ENCODE peak calls at places on chromosomes 4 and X, in ten cellular contexts. K is H7; V is NCI-H1105 treated with DMSO at 0.1 percent for 48 hours; P is hypothalamus; F is HS-5; X is NAMALWA; W is AG08395; B is iris pigment epithelial cell; N is stimulated activated CD8-positive, alpha-beta memory T cell treated with anti-CD3 and anti-CD28 coated beads, Interleukin-7, amount 100 ng/mL, for 1 hour; E is stimulated activated CD4-positive, alpha-beta T cell treated with anti-CD3 and anti-CD28 coated beads, Interleukin-12 subunit alpha, Interleukin-12 subunit beta, amount 100 ng/mL, for 4 hours. J is an unnamed sample.

GRCh38 chr4:57137261-57137660 is 27.1 kb upstream of the IGFBP7 start:
- DNase-seq in K (no peak), V (no peak), P (no peak), F (no peak), X (no peak), W (no peak), B (peak), N (no peak), E (no peak), J (no peak)

GRCh38 chrX:110032534-110033161 is 29.7 kb downstream of the TMEM164 start:
- DNase-seq in K (no peak), V (peak), P (no peak), F (no peak), X (no peak), W (no peak), B (no peak), N (no peak), E (no peak), J (no peak)

GRCh38 chr4:154807042-154807630 is 26.1 kb downstream of the RBM46 start:
- DNase-seq in K (no peak), V (peak), P (no peak), F (peak), X (peak), W (no peak), B (peak), N (no peak), E (no peak), J (no peak)

GRCh38 chr4:95044204-95044848 is 286.6 kb downstream of the BMPR1B start:
- DNase-seq in K (peak), V (no peak), P (no peak), F (no peak), X (no peak), W (no peak), B (no peak), N (no peak), E (no peak), J (no peak)

GRCh38 chrX:24494544-24495113 is 29.5 kb downstream of the PDK3 start:
- DNase-seq in K (no peak), V (peak), P (no peak), F (no peak), X (no peak), W (peak), B (peak), N (no peak), E (no peak), J (no peak)

GRCh38 chr4:39367166-39367565 is 1.0 kb upstream of the RFC1 start:
- DNase-seq in K (no peak), V (no peak), P (no peak), F (no peak), X (peak), W (no peak), B (no peak), N (no peak), E (no peak), J (no peak)

GRCh38 chrX:140983730-140984129 is 18.7 kb upstream of the SPANXB1 start:
- DNase-seq in K (no peak), V (no peak), P (no peak), F (no peak), X (no peak), W (no peak), B (no peak), N (no peak), E (no peak), J (no peak)

GRCh38 chrX:40448793-40449192 is 132.0 kb upstream of the ATP6AP2 start:
- DNase-seq in K (no peak), V (no peak), P (no peak), F (no peak), X (no peak), W (no peak), B (no peak), N (no peak), E (no peak), J (no peak)

GRCh38 chrX:41781500-41781899 is 57.5 kb downstream of the GPR82 start:
- DNase-seq in K (peak), V (peak), P (no peak), F (no peak), X (peak), W (peak), B (peak), N (no peak), E (no peak), J (no peak)

GRCh38 chr4:130359537-130359936 is 1263.6 kb downstream of the C4orf33 start:
- DNase-seq in K (peak), V (no peak), P (no peak), F (peak), X (peak), W (peak), B (peak), N (no peak), E (no peak), J (no peak)

GRCh38 chr4:54091637-54092404 is 8.1 kb upstream of the GSX2 start:
- DNase-seq in K (peak), V (peak), P (peak), F (no peak), X (no peak), W (peak), B (peak), N (peak), E (peak), J (peak)

GRCh38 chr4:34182346-34182745 is 2062.0 kb downstream of the ARAP2 start:
- DNase-seq in K (no peak), V (no peak), P (no peak), F (no peak), X (no peak), W (no peak), B (peak), N (no peak), E (no peak), J (no peak)

GRCh38 chrX:23902419-23902818 is 5.3 kb downstream of the APOO start:
- DNase-seq in K (peak), V (peak), P (no peak), F (no peak), X (peak), W (peak), B (peak), N (no peak), E (no peak), J (no peak)

GRCh38 chrX:40096395-40097091 is 1.2 kb downstream of the BCOR start:
- DNase-seq in K (peak), V (no peak), P (peak), F (no peak), X (peak), W (no peak), B (peak), N (no peak), E (peak), J (peak)

GRCh38 chrX:38438321-38438720 is 85.9 kb downstream of the OTC start:
- DNase-seq in K (peak), V (no peak), P (no peak), F (no peak), X (no peak), W (no peak), B (no peak), N (no peak), E (no peak), J (no peak)

GRCh38 chrX:139720136-139720535 is 12.2 kb upstream of the MCF2 start:
- DNase-seq in K (peak), V (no peak), P (no peak), F (peak), X (no peak), W (peak), B (peak), N (no peak), E (no peak), J (no peak)

GRCh38 chr4:53532521-53532920 is 58.8 kb downstream of the LNX1 start:
- DNase-seq in K (no peak), V (no peak), P (no peak), F (no peak), X (no peak), W (peak), B (peak), N (no peak), E (no peak), J (no peak)

GRCh38 chr4:972651-973424 is 531 bp downstream of the DGKQ start:
- DNase-seq in K (peak), V (no peak), P (no peak), F (no peak), X (peak), W (peak), B (peak), N (peak), E (peak), J (no peak)

GRCh38 chrX:47831788-47832187 is 4.9 kb upstream of the ZNF81 start:
- DNase-seq in K (peak), V (peak), P (no peak), F (no peak), X (peak), W (peak), B (peak), N (no peak), E (peak), J (no peak)

GRCh38 chr4:183158062-183158461 is 59.0 kb downstream of the WWC2 start:
- DNase-seq in K (no peak), V (no peak), P (no peak), F (peak), X (no peak), W (no peak), B (peak), N (no peak), E (no peak), J (no peak)

GRCh38 chrX:27953161-27953560 is 28.1 kb downstream of the DCAF8L1 start:
- DNase-seq in K (no peak), V (no peak), P (no peak), F (no peak), X (no peak), W (no peak), B (no peak), N (no peak), E (no peak), J (no peak)

GRCh38 chr4:104641427-104641826 is 146.7 kb upstream of the CXXC4 start:
- DNase-seq in K (no peak), V (peak), P (no peak), F (no peak), X (no peak), W (no peak), B (no peak), N (no peak), E (no peak), J (no peak)

GRCh38 chr4:184983660-184984356 is 34.5 kb upstream of the HELT start:
- DNase-seq in K (peak), V (peak), P (peak), F (no peak), X (peak), W (peak), B (peak), N (peak), E (peak), J (peak)

GRCh38 chr4:85514117-85514516 is 39.2 kb downstream of the ARHGAP24 start:
- DNase-seq in K (no peak), V (no peak), P (no peak), F (no peak), X (no peak), W (no peak), B (no peak), N (no peak), E (no peak), J (no peak)

GRCh38 chr4:1491630-1492457 is 85.6 kb upstream of the NKX1-1 start:
- DNase-seq in K (peak), V (no peak), P (no peak), F (no peak), X (no peak), W (no peak), B (no peak), N (no peak), E (no peak), J (no peak)

GRCh38 chr4:75494563-75494962 is 19.6 kb downstream of the RCHY1 start:
- DNase-seq in K (no peak), V (no peak), P (no peak), F (peak), X (no peak), W (peak), B (peak), N (no peak), E (no peak), J (no peak)

GRCh38 chr4:87024181-87024580 is 89.4 kb downstream of the AFF1 start:
- DNase-seq in K (no peak), V (no peak), P (no peak), F (no peak), X (no peak), W (no peak), B (no peak), N (no peak), E (no peak), J (no peak)

GRCh38 chr4:1401409-1402020 is 4.7 kb downstream of the NKX1-1 start:
- DNase-seq in K (peak), V (no peak), P (no peak), F (no peak), X (no peak), W (no peak), B (no peak), N (no peak), E (no peak), J (no peak)

GRCh38 chr4:2829933-2830451 is 13.7 kb upstream of the ADD1 start:
- DNase-seq in K (peak), V (no peak), P (no peak), F (no peak), X (no peak), W (no peak), B (peak), N (no peak), E (no peak), J (no peak)

GRCh38 chrX:103879339-103879738 is 47.3 kb upstream of the RAB9B start:
- DNase-seq in K (no peak), V (no peak), P (no peak), F (peak), X (no peak), W (peak), B (peak), N (no peak), E (no peak), J (no peak)

GRCh38 chr4:154123897-154124296 is 335.0 kb upstream of the SFRP2 start:
- DNase-seq in K (no peak), V (no peak), P (no peak), F (no peak), X (no peak), W (no peak), B (no peak), N (no peak), E (no peak), J (no peak)

GRCh38 chrX:64975491-64975890 is 759 bp downstream of the ZC4H2 start:
- DNase-seq in K (peak), V (peak), P (peak), F (no peak), X (peak), W (peak), B (peak), N (no peak), E (peak), J (no peak)

GRCh38 chr4:169841776-169842175 is 84.0 kb upstream of the HPF1 start:
- DNase-seq in K (no peak), V (no peak), P (no peak), F (no peak), X (no peak), W (no peak), B (no peak), N (no peak), E (no peak), J (no peak)

J was measured in occipital lobe.